ENCODE peak calls at places on chromosomes 4 and X, in seven cellular contexts. I is NCI-H510A treated with DMSO at 0.1 percent for 48 hours, J is amniotic epithelial cell, T is fibroblast of lung, G is endothelial cell, E is NCI-H345, S is AG08396. B is an unnamed sample.

GRCh38 chrX:13761606-13762005 is 27.1 kb downstream of the OFD1 start:
- DNase-seq in I (no peak), J (peak), T (peak), G (no peak), E (no peak), S (no peak), B (no peak)

GRCh38 chrX:11532291-11533075 is 133.2 kb downstream of the ARHGAP6 start:
- DNase-seq in I (no peak), J (no peak), T (peak), G (no peak), E (no peak), S (peak), B (no peak)

GRCh38 chr4:176193898-176194297 is 1.5 kb downstream of the SPATA4 start:
- DNase-seq in I (no peak), J (peak), T (peak), G (no peak), E (no peak), S (peak), B (no peak)

GRCh38 chrX:22325091-22325490 is 52.4 kb downstream of the CBLL2 start:
- DNase-seq in I (no peak), J (peak), T (peak), G (no peak), E (no peak), S (no peak), B (no peak)

GRCh38 chr4:6495736-6496135 is 23.3 kb upstream of the PPP2R2C start:
- DNase-seq in I (no peak), J (no peak), T (no peak), G (no peak), E (no peak), S (no peak), B (no peak)

GRCh38 chrX:94600077-94600476 is 926.1 kb downstream of the FAM133A start:
- DNase-seq in I (no peak), J (no peak), T (no peak), G (no peak), E (no peak), S (no peak), B (no peak)

GRCh38 chr4:147361726-147362125 is 119.2 kb upstream of the EDNRA start:
- DNase-seq in I (no peak), J (peak), T (peak), G (no peak), E (no peak), S (peak), B (no peak)

GRCh38 chr4:39730067-39730466 is 32.1 kb downstream of the UBE2K start:
- DNase-seq in I (no peak), J (no peak), T (no peak), G (no peak), E (no peak), S (no peak), B (no peak)

GRCh38 chr4:90943311-90943710 is 816.1 kb downstream of the CCSER1 start:
- DNase-seq in I (no peak), J (peak), T (peak), G (no peak), E (no peak), S (no peak), B (no peak)

B was measured in CD4-positive, alpha-beta memory T cell.